ENCODE peak calls at places on chromosome 3, in five cellular contexts. N, M, W, U and G are unnamed samples.

GRCh38 chr3:94539937-94540336 is 477.1 kb downstream of the NSUN3 start:
- DNase-seq in U (no peak), M (no peak), W (no peak), N (no peak), G (no peak)

GRCh38 chr3:129248286-129248979 is 973 bp upstream of the COPG1 start:
- DNase-seq in U (no peak), N (no peak), W (no peak), M (no peak), G (no peak)

GRCh38 chr3:67127254-67127653 is 129.1 kb downstream of the KBTBD8 start:
- DNase-seq in W (no peak), M (no peak), U (no peak), N (no peak), G (no peak)

GRCh38 chr3:138184994-138185393 is 2.1 kb upstream of the ARMC8 start:
- DNase-seq in N (no peak), W (no peak), M (no peak), U (no peak), G (no peak)

GRCh38 chr3:148737104-148737525 is 39.4 kb downstream of the AGTR1 start:
- DNase-seq in M (peak; percentile 17), N (no peak), U (no peak), W (no peak), G (no peak)

GRCh38 chr3:107760141-107760540 is 237.4 kb downstream of the BBX start:
- DNase-seq in M (no peak), W (no peak), N (no peak), U (no peak), G (no peak)

GRCh38 chr3:150106752-150107428 is 136.2 kb upstream of the PFN2 start:
- DNase-seq in U (no peak), N (no peak), M (no peak), W (no peak), G (no peak)

GRCh38 chr3:192597511-192597910 is 129.8 kb downstream of the FGF12 start:
- DNase-seq in N (no peak), M (no peak), W (no peak), U (no peak), G (no peak)

GRCh38 chr3:52026016-52026415 is 30.3 kb upstream of the RPL29 start:
- DNase-seq in W (no peak), M (no peak), N (no peak), U (no peak), G (no peak)

DNA sequence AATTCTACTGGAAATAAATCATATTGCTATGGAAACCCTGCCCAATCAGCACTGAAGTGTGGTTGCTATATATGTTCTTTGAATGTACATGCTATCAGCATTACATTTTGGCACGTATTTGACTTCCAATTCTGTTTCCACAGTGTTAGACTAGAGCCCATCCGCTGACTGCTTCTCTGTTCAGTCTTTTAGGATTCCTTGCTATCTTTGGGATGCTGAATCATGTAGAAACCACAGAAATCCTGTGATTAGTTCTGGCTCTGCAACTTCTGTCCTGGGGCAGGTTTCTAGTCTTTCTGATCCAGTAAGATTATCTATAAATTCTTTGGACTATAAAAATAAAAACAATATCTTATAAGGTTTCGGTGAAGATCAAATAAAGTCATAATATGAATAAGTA is 128.3 kb upstream of the SLC7A14 start:
- DNase-seq in W (no peak), N (no peak), U (no peak), M (no peak), G (no peak)
- H3K27ac ChIP-seq in W (no peak overlapping the region), N (no peak overlapping the region), U (no peak overlapping the region), M (no peak overlapping the region), G (no peak overlapping the region)

DNA sequence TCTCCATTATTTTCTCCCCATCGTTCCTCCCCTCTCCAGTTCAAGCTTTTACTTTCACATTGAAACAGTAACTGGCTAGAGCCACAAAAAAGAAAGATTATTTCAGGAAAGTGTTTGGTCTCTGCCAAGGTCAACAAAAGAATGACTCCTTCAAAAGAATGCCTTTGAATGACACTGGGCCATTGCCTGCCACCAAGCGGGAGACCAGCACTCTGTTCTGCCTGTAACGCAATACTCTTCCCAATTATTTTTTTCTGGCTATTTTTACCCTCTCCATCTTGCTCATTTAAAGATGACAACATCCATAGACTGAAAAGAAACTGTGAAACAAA is 37.3 kb downstream of the EHHADH start:
- DNase-seq in N (no peak), W (no peak), U (no peak), M (no peak), G (no peak)
- H3K27ac ChIP-seq in N (no peak overlapping the region), W (no peak overlapping the region), U (peak overlapping the region; percentile 61), M (no peak overlapping the region), G (peak overlapping the region; percentile 77)

GRCh38 chr3:44265815-44266214 is 24.1 kb downstream of the TOPAZ1 start:
- DNase-seq in M (no peak), W (no peak), U (no peak), N (no peak), G (no peak)
- H3K27ac ChIP-seq in M (no peak overlapping the region), W (no peak overlapping the region), U (no peak overlapping the region), N (no peak overlapping the region), G (no peak overlapping the region)

GRCh38 chr3:65945480-65945879 is 93.2 kb downstream of the MAGI1 start:
- DNase-seq in N (no peak), W (no peak), M (no peak), U (no peak), G (no peak)
- H3K27ac ChIP-seq in N (no peak overlapping the region), W (no peak overlapping the region), M (peak overlapping the region; percentile 65), U (peak overlapping the region; percentile 73), G (no peak overlapping the region)

DNA sequence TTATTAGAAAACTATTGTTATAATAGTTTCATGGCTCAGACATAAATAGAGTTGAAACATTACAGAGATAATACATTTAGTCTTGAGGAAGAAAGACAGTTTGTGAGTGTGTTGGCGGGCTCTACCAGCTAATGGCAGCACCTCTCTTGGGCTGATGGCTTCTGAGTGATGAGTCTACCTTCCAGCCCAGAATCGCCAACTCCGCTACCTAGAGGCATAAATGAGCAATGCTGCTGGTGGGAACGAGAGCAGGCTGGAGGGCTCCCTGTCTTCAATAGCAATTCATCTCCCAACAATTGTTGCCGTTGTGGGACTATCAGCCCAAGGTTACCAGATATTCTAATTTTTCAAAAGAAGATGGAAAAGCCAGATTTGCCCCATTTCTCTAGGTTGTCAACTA is 388.7 kb downstream of the FOXP1 start:
- DNase-seq in M (no peak), U (no peak), N (no peak), W (peak; percentile 33), G (no peak)
- H3K27ac ChIP-seq in M (no peak overlapping the region), U (no peak overlapping the region), N (no peak overlapping the region), W (no peak overlapping the region), G (no peak overlapping the region)

GRCh38 chr3:78258798-78259197 is 1218.9 kb downstream of the ROBO2 start:
- DNase-seq in U (no peak), M (no peak), W (no peak), N (no peak), G (no peak)
- H3K27ac ChIP-seq in U (no peak overlapping the region), M (no peak overlapping the region), W (no peak overlapping the region), N (no peak overlapping the region), G (no peak overlapping the region)

DNA sequence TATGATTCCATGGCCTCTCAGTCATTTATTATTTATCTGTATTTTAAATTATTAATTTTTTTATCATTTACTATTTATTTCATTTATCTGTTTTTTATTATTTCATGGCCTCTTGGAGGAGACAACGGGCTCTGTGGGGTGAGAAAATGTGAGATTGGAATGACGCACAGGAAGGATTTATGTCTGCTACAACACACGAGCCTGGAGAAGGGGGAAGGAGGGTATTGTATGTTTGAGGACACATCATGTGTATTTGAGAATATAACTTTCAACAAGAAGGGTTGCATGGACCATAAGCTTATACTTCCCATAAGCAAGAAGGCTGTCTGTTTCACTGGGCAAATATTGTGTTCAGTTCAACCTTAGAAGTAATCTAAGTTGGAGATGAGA is 31.7 kb downstream of the LSM3 start:
- DNase-seq in U (no peak), M (no peak), W (no peak), N (no peak), G (no peak)
- H3K27ac ChIP-seq in U (no peak overlapping the region), M (no peak overlapping the region), W (no peak overlapping the region), N (no peak overlapping the region), G (no peak overlapping the region)

DNA sequence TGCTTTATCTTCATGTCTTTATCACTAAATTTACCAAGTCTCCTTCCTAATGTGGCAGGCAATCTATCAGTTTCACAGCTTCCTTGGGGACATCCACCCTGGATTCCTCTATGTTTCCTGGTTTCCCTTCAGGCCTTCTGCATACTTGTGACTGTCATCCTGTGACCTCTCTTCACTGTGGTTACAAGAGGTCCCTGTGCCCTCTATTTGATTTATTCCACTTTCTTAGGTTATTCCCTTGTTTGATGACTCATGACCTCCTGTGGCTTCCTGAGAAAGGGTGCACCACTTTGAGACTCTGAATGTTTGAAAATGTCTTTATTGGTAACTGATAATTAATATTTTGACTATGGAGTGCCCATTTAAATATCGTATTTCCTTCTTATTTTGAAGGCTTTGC is 60.5 kb upstream of the KY start:
- DNase-seq in W (no peak), N (no peak), U (no peak), M (no peak), G (no peak)
- H3K27ac ChIP-seq in W (no peak overlapping the region), N (no peak overlapping the region), U (no peak overlapping the region), M (no peak overlapping the region), G (no peak overlapping the region)

GRCh38 chr3:143971367-143972154 is at the start of gene DIPK2A:
- DNase-seq in N (peak; percentile 97), U (peak; percentile 97), M (peak; percentile 95), W (peak; percentile 95), G (peak; percentile 94)

GRCh38 chr3:143972495-143973351 is 1.1 kb downstream of the DIPK2A start:
- DNase-seq in M (peak; percentile 64), U (peak; percentile 70), W (peak; percentile 61), N (peak; percentile 76), G (peak; percentile 83)

GRCh38 chr3:143972155-143972494 is 502 bp downstream of the DIPK2A start:
- DNase-seq in U (no peak), N (no peak), M (no peak), W (peak; percentile 53), G (no peak)

GRCh38 chr3:143973352-143974021 is 1.9 kb downstream of the DIPK2A start:
- DNase-seq in U (no peak), M (no peak), N (peak; percentile 29), W (no peak), G (no peak)

DNA sequence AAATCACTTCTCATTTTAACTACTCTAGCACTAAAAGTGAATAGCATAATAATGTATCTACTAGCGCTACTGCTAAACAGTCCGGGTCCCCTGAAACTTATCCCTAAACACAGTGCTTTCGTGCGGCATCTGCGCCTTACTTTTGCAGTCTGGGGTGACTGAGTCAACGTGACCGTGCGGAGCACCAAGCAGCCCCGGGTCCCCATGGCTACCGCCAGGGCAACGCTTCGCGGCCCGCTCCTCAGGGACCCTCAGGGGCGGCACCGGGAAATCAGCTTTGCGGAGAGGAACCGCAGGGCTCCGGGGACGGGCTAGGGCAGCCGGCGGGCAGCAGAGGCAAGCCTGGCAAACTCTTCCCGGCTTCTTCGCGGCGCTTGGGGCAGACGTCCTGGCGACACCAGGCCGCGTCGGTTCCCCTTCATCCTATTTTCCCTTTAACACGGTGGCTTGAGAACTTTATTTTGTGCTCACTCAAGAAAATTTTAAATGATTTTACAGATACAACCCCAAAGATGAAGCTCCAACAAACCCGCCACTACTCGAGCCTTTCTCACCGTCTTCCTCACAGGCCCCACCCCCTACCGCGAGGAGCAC is 753 bp upstream of the DIPK2A start:
- DNase-seq in W (peak; percentile 65), U (peak; percentile 35), M (peak; percentile 49), N (peak; percentile 65), G (peak; percentile 37)
- H3K27ac ChIP-seq in W (peak overlapping the region; percentile 8), U (peak overlapping the region; percentile 99), M (peak overlapping the region; percentile 98), N (peak overlapping the region; percentile 99), G (peak overlapping the region; percentile 94)